ENCODE peak calls at places on chromosomes 6 and 20, in ten cellular contexts. G is nephron progenitor cell, N is tibial artery, T is mesothelial cell of epicardium, F is osteocyte, A is IMR-90, X is GM13977, M is pancreas, K is WERI-Rb-1, Q is lower leg skin. D is an unnamed sample.
A peak's percentile ranks its signal among the peaks of the same experiment; 100 is the strongest.

GRCh38 chr6:150087336-150087735 is 18.4 kb upstream of the ULBP3 start:
- DNase-seq in Q (no peak), G (no peak), N (no peak), X (no peak), F (no peak), K (no peak), T (no peak), A (no peak), M (no peak), D (no peak)

GRCh38 chr20:8837396-8837795 is 231.5 kb upstream of the PLCB4 start:
- DNase-seq in A (peak; percentile 96), K (no peak), N (no peak), M (no peak), F (no peak), T (no peak), G (no peak), X (no peak), Q (no peak), D (no peak)

GRCh38 chr20:60138263-60139127 is 180.3 kb downstream of the CDH26 start:
- DNase-seq in N (no peak), G (no peak), X (peak; percentile 33), F (peak; percentile 81), M (peak; percentile 65), K (no peak), A (peak; percentile 48), T (no peak), Q (no peak), D (peak; percentile 63)

GRCh38 chr20:24702501-24703283 is 233.3 kb downstream of the SYNDIG1 start:
- DNase-seq in X (no peak), T (peak; percentile 20), Q (peak; percentile 10), F (peak; percentile 78), M (no peak), K (no peak), A (no peak), N (peak; percentile 32), G (no peak), D (no peak)

GRCh38 chr6:16684896-16685554 is 76.2 kb downstream of the ATXN1 start:
- DNase-seq in X (peak; percentile 27), A (peak; percentile 82), N (no peak), M (no peak), Q (no peak), T (no peak), G (no peak), F (no peak), K (no peak), D (peak; percentile 37)

GRCh38 chr20:37276494-37277252 is 12.8 kb upstream of the MANBAL start:
- DNase-seq in X (peak; percentile 68), T (no peak), G (no peak), K (peak; percentile 24), Q (no peak), N (no peak), F (no peak), M (peak; percentile 70), A (peak; percentile 94), D (peak; percentile 77)

GRCh38 chr6:131741688-131742393 is 31.0 kb upstream of the CTAGE9 start:
- DNase-seq in K (no peak), T (no peak), X (no peak), A (no peak), Q (no peak), M (no peak), F (no peak), N (no peak), G (no peak), D (no peak)

GRCh38 chr20:22561965-22562581 is 22.3 kb downstream of the FOXA2 start:
- DNase-seq in K (no peak), M (no peak), Q (no peak), A (no peak), F (no peak), T (no peak), G (no peak), X (no peak), N (no peak), D (no peak)

GRCh38 chr20:4603724-4604123 is 118.0 kb upstream of the PRND start:
- DNase-seq in X (no peak), A (peak; percentile 90), N (no peak), Q (no peak), T (no peak), M (no peak), K (no peak), G (no peak), F (no peak), D (no peak)

GRCh38 chr20:22339091-22339881 is 245.1 kb downstream of the FOXA2 start:
- DNase-seq in A (peak; percentile 63), G (peak; percentile 66), M (peak; percentile 65), Q (peak; percentile 27), N (no peak), X (peak; percentile 56), F (no peak), T (no peak), K (peak; percentile 30), D (peak; percentile 37)

GRCh38 chr20:3262566-3262965 is 23.6 kb upstream of the SLC4A11 start:
- DNase-seq in T (no peak), K (no peak), X (no peak), M (no peak), Q (no peak), A (peak; percentile 69), G (no peak), F (no peak), N (no peak), D (no peak)

GRCh38 chr6:144555078-144555477 is 269.9 kb downstream of the UTRN start:
- DNase-seq in M (no peak), T (no peak), K (no peak), X (no peak), N (no peak), Q (no peak), G (no peak), A (no peak), F (no peak), D (no peak)

DNA sequence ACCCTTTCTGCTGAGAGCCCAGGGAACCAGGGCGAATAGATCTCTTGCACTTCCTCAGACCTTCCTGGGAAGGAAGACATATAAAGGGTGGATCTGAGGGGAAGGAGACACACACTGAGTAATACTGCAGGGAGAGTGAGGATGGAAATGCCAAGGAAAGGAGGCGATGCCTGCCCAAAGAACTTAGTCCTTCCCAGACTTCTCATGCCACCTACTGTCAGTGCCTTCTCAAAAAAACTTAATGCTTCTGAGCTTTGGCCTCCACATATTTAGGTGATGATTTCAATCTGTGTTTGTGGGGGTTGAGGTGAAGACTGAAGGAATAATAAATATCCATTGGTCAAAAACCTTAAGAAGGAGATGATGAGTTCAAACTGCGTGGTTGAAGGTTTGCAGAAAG is 9.7 kb downstream of the BTN3A1 start:
- DNase-seq in A (peak; percentile 36), K (no peak), F (no peak), X (no peak), T (no peak), G (no peak), N (no peak), M (no peak), Q (no peak), D (no peak)
- TF ChIP-seq CTCF in A (peak; percentile 24), K (no peak), F (no peak), X (no peak), T (no peak), G (no peak), N (no peak), M (no peak), Q (no peak), D (no peak)

GRCh38 chr6:110518281-110518623 is 41.8 kb upstream of the SLC22A16 start:
- DNase-seq in Q (no peak), T (no peak), N (no peak), F (no peak), K (no peak), X (no peak), A (peak; percentile 29), G (no peak), M (no peak), D (no peak)
- TF ChIP-seq CTCF in Q (no peak), T (peak; percentile 62), N (no peak), F (peak; percentile 55), K (peak; percentile 47), X (peak; percentile 29), A (peak; percentile 49), G (peak; percentile 43), M (no peak), D (peak; percentile 32)

GRCh38 chr6:7675353-7675945 is 50.5 kb upstream of the BMP6 start:
- DNase-seq in N (no peak), Q (no peak), X (no peak), G (no peak), A (no peak), K (no peak), F (no peak), T (no peak), M (no peak), D (no peak)
- TF ChIP-seq CTCF in N (no peak), Q (no peak), X (no peak), G (no peak), A (no peak), K (no peak), F (no peak), T (no peak), M (no peak), D (no peak)

DNA sequence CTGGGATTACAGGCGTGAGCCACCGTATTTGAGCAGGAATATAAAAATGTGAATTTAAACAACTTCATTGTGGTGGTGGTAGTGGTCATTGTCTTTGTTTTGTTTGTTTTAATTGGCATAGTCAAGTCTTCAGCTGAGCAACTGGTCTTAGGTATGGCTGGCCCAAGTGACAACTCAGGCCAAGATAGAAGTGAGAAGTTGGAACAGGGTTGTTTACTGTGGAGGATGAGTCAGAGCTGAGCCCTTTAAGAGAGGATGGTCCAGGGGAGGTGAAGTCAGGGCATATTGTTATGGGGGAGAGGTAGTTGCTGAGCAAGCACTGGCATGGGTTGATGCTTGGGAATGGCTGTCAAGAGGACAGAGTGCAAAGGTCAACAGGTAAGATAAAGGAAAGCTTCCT is 308.2 kb downstream of the FARS2 start:
- DNase-seq in F (no peak), Q (no peak), G (no peak), K (no peak), T (no peak), X (no peak), M (no peak), N (no peak), A (peak; percentile 49), D (no peak)
- TF ChIP-seq CTCF in F (no peak), Q (no peak), G (no peak), K (no peak), T (no peak), X (no peak), M (no peak), N (no peak), A (no peak), D (no peak)

GRCh38 chr20:40251284-40251932 is 437.6 kb downstream of the MAFB start:
- DNase-seq in M (no peak), G (peak; percentile 16), A (peak; percentile 15), Q (no peak), X (peak; percentile 41), F (no peak), T (no peak), K (peak; percentile 61), N (no peak), D (peak; percentile 40)

GRCh38 chr20:40254023-40254772 is 434.8 kb downstream of the MAFB start:
- DNase-seq in N (no peak), M (no peak), K (no peak), Q (no peak), T (no peak), X (no peak), F (no peak), A (no peak), G (no peak), D (no peak)

GRCh38 chr20:40258931-40259330 is 430.1 kb downstream of the MAFB start:
- DNase-seq in X (no peak), A (no peak), T (no peak), G (no peak), F (no peak), M (no peak), N (no peak), Q (no peak), K (no peak), D (no peak)

GRCh38 chr20:40257763-40258162 is 431.3 kb downstream of the MAFB start:
- DNase-seq in N (no peak), M (no peak), K (no peak), F (no peak), T (no peak), G (no peak), X (no peak), Q (no peak), A (no peak), D (no peak)

GRCh38 chr20:40255368-40255767 is 433.7 kb downstream of the MAFB start:
- DNase-seq in Q (no peak), N (no peak), K (no peak), A (no peak), T (no peak), F (no peak), M (no peak), X (no peak), G (no peak), D (no peak)
- TF ChIP-seq CTCF in Q (no peak), N (no peak), K (no peak), A (no peak), T (peak; percentile 30), F (no peak), M (no peak), X (no peak), G (no peak), D (no peak)

D was measured in GM10248.